ENCODE peak calls at places on chromosomes 6 and 20, in ten cellular contexts. T, Q, R, Y, N, S, G, V, W and H are unnamed samples.

GRCh38 chr6:27582928-27583725 is 110.2 kb upstream of the ZNF184 start:
- DNase-seq in V (no peak), W (peak), Q (peak), Y (no peak), N (peak), T (peak), R (no peak), G (peak), S (peak), H (no peak)

GRCh38 chr20:53901064-53901463 is 169.3 kb downstream of the BCAS1 start:
- DNase-seq in V (no peak), W (peak), R (no peak), Q (peak), N (peak), G (peak), T (no peak), S (peak), Y (no peak), H (no peak)

GRCh38 chr6:35498407-35499045 is 1.6 kb upstream of the TEAD3 start:
- DNase-seq in T (no peak), R (no peak), G (no peak), S (no peak), Q (no peak), W (no peak), V (no peak), N (no peak), Y (no peak), H (no peak)

GRCh38 chr6:15246217-15247211 is 645 bp downstream of the JARID2 start:
- DNase-seq in V (no peak), Y (peak), S (peak), G (peak), W (no peak), Q (no peak), N (peak), T (no peak), R (no peak), H (no peak)

GRCh38 chr6:137637161-137637560 is 143.0 kb upstream of the OLIG3 start:
- DNase-seq in G (peak), V (no peak), S (peak), W (peak), R (peak), Y (no peak), Q (peak), N (peak), T (no peak), H (no peak)

GRCh38 chr6:52512199-52512598 is 64.7 kb downstream of the TRAM2 start:
- DNase-seq in S (peak), R (peak), Y (no peak), Q (peak), W (peak), G (peak), T (no peak), N (peak), V (no peak), H (no peak)

GRCh38 chr6:96907498-96907897 is 9.8 kb upstream of the NDUFAF4 start:
- DNase-seq in N (peak), Y (no peak), G (peak), R (no peak), S (peak), V (no peak), Q (no peak), T (no peak), W (peak), H (peak)

GRCh38 chr6:100538086-100538485 is 73.4 kb upstream of the SIM1 start:
- DNase-seq in S (peak), V (no peak), Y (no peak), Q (no peak), R (no peak), W (peak), T (no peak), N (peak), G (peak), H (no peak)

GRCh38 chr6:44166116-44166515 is 7.5 kb downstream of the CAPN11 start:
- DNase-seq in T (no peak), V (no peak), S (no peak), Q (no peak), N (no peak), G (no peak), W (no peak), R (no peak), Y (no peak), H (no peak)

GRCh38 chr6:166419717-166420116 is 37.0 kb upstream of the MPC1 start:
- DNase-seq in N (no peak), T (no peak), Y (no peak), W (no peak), G (no peak), S (no peak), Q (no peak), V (no peak), R (no peak), H (no peak)

GRCh38 chr6:38349795-38350194 is 289.9 kb downstream of the BTBD9 start:
- DNase-seq in T (peak), W (peak), Y (no peak), V (no peak), Q (no peak), R (no peak), S (peak), N (peak), G (peak), H (no peak)

GRCh38 chr6:129786548-129786947 is 74.6 kb downstream of the TMEM244 start:
- DNase-seq in S (peak), N (peak), Q (peak), Y (no peak), W (no peak), T (no peak), G (no peak), V (no peak), R (no peak), H (no peak)

GRCh38 chr6:164396071-164397047 is 913.0 kb downstream of the C6orf118 start:
- DNase-seq in V (no peak), W (peak), R (no peak), S (peak), T (no peak), N (peak), G (peak), Y (no peak), Q (no peak), H (no peak)

GRCh38 chr20:10508060-10508459 is 73.0 kb downstream of the SLX4IP start:
- DNase-seq in V (peak), G (peak), R (peak), N (peak), T (no peak), S (peak), Y (no peak), W (no peak), Q (no peak), H (no peak)

GRCh38 chr20:19628570-19629134 is 129.4 kb upstream of the RIN2 start:
- DNase-seq in R (no peak), N (peak), S (peak), Q (peak), Y (no peak), T (peak), G (peak), W (peak), V (no peak), H (peak)

GRCh38 chr20:44404204-44405181 is 49.0 kb downstream of the HNF4A start:
- DNase-seq in N (no peak), T (no peak), G (no peak), V (no peak), Y (no peak), R (no peak), Q (no peak), S (no peak), W (peak), H (no peak)

GRCh38 chr6:30317913-30318589 is 8.7 kb upstream of the TRIM39 start:
- DNase-seq in S (no peak), T (no peak), N (no peak), Y (no peak), G (no peak), V (no peak), Q (no peak), W (no peak), R (no peak), H (no peak)

GRCh38 chr6:96626749-96627353 is 63.9 kb downstream of the FHL5 start:
- DNase-seq in Y (no peak), S (peak), G (peak), N (peak), V (no peak), W (peak), T (peak), R (no peak), Q (peak), H (no peak)

GRCh38 chr6:3899061-3899460 is 49.9 kb downstream of the FAM50B start:
- DNase-seq in V (no peak), R (no peak), Y (no peak), Q (no peak), S (no peak), T (no peak), N (no peak), W (no peak), G (no peak), H (no peak)

GRCh38 chr6:6661684-6662083 is 73.2 kb downstream of the LY86 start:
- DNase-seq in N (peak), V (no peak), T (no peak), S (peak), Q (no peak), R (no peak), Y (no peak), G (peak), W (no peak), H (no peak)

GRCh38 chr20:62355527-62356142 is 11.5 kb downstream of the LAMA5 start:
- DNase-seq in R (no peak), W (peak), G (peak), S (peak), T (no peak), V (peak), N (peak), Q (peak), Y (no peak), H (no peak)

GRCh38 chr6:141000917-141001316 is 1131.8 kb upstream of the GJE1 start:
- DNase-seq in Q (no peak), V (no peak), N (no peak), G (no peak), W (no peak), S (no peak), T (no peak), Y (no peak), R (no peak), H (no peak)

DNA sequence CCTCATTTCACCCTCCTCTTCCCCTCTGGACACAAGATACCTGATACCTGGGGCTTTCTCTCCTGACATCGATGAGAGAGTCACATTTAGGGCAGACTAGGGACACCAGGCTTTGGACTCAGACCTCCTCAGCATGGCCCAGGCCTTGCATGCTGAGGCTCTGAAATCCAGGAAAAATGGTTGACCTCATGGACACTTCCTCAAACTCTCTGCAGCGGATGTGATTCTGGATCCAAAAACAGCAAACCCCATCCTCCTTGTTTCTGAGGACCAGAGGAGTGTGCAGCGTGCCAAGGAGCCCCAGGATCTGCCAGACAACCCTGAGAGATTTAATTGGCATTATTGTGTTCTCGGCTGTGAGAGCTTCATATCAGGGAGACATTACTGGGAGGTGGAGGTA is 10.9 kb downstream of the BTN3A1 start:
- DNase-seq in V (no peak), S (no peak), Y (no peak), N (no peak), R (no peak), G (no peak), W (no peak), T (no peak), Q (no peak), H (no peak)
- H3K4me3 ChIP-seq in V (no peak), S (no peak), Y (no peak), N (no peak), R (no peak), G (no peak), W (no peak), T (no peak), Q (no peak), H (no peak)

DNA sequence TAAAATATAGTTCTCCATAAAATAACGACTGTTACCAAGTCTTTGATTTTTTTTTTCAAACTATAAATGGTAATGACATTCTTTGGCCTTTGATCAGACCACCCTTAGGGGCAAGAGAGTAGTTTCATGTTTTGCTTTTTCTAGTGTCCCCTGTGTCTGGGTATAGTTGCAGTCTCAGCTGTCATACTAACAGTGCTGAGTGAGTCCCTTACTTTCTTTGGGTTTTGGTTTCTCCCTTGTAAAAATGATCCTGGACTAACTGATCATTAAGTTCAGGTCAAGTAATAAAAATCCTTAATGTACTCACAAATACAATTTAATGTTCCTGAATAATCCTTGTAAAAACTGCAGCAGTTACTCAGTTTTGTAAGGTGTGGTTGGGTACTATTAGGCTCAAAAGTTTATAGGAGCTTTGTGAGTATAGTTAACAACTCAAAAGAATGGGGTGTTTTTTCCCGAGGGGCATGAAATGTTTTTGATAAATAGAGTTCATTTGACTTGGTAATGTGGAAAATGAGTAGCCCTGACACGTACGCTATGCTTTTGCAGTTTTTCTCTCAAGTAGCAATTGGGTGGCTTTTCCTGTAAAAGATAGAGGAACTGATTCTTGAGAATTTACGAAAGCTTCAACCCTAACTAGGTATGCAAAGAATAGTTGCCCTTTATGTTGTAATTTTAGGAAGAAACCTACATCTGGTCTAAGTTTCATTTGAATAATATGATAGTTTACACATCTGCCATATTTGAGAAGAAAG is 6.2 kb downstream of the PTPN1 start:
- DNase-seq in S (no peak), R (no peak), N (no peak), G (no peak), V (no peak), Y (no peak), T (no peak), W (no peak), Q (no peak), H (no peak)
- H3K4me3 ChIP-seq in S (no peak), R (no peak), N (no peak), G (no peak), V (no peak), Y (no peak), T (no peak), W (no peak), Q (no peak), H (peak)

GRCh38 chr6:71496018-71496800 is 207.6 kb downstream of the OGFRL1 start:
- DNase-seq in W (peak), S (peak), R (no peak), T (no peak), Y (no peak), Q (no peak), G (peak), V (no peak), N (peak), H (peak)
- H3K4me3 ChIP-seq in W (peak), S (peak), R (peak), T (no peak), Y (no peak), Q (no peak), G (no peak), V (peak), N (peak), H (no peak)

GRCh38 chr6:85594197-85594930 is 706 bp upstream of the SNX14 start:
- DNase-seq in V (no peak), N (peak), S (peak), Q (no peak), G (no peak), T (peak), Y (peak), W (no peak), R (no peak), H (no peak)

GRCh38 chr6:85591207-85591606 is 2.5 kb downstream of the SNX14 start:
- DNase-seq in N (no peak), Q (no peak), R (no peak), G (no peak), W (no peak), T (no peak), S (no peak), V (no peak), Y (no peak), H (no peak)

GRCh38 chr6:85593438-85594196 is at the start of gene SNX14:
- DNase-seq in V (peak), G (peak), S (peak), Q (peak), Y (peak), T (peak), R (peak), W (peak), N (peak), H (peak)

GRCh38 chr6:85592044-85592443 is 1.6 kb downstream of the SNX14 start:
- DNase-seq in T (no peak), Q (no peak), N (no peak), G (no peak), W (no peak), S (no peak), Y (no peak), R (no peak), V (no peak), H (no peak)
- H3K4me3 ChIP-seq in T (peak), Q (peak), N (peak), G (no peak), W (peak), S (peak), Y (no peak), R (no peak), V (peak), H (peak)

DNA sequence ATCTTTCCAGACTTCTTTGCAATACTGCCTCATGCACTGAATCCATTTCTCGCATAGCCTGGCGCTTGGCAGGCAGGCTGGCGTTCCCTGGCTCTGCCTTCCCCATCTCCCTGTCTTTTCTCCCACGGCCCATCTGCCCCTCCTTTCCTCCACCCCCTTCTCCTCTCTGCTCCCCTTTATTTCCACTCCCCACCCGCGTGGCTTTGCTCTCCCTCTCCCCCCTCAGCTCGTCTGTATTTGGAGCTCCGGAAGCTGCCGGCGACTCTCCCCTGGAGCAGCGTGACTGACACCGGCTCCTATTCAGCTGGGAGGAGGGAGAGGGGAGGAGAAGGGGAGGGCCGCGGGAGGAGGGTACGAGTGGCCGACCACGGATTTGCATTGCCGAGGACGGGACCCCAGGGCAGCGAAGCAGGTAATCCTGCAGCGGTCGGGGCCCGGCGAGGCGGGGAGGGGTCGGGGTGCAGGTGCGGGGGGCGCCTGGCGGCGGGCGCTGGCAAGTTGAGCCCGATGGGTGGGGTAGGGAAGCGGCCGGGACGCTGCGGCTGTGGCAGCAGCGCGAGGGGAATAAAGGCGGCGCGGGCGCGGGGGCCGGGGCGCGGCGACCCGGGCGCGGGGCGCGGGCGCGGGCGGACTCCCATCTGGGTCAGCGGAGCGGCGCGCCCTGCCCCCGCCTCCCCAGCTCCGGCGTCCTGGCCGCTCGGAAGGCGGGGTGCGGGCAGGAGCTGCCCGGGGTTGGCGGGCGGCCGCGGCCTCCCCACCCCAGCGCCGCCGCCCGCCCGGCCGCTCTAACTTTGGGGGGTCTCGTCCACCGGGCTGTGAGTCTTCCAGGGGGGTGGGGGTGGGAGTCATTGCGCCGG is at the start of gene CAP2:
- DNase-seq in S (peak), Y (no peak), V (peak), T (peak), W (peak), N (peak), Q (peak), R (peak), G (peak), H (no peak)
- H3K4me3 ChIP-seq in S (peak), Y (no peak), V (peak), T (peak), W (peak), N (peak), Q (peak), R (peak), G (peak), H (no peak)

DNA sequence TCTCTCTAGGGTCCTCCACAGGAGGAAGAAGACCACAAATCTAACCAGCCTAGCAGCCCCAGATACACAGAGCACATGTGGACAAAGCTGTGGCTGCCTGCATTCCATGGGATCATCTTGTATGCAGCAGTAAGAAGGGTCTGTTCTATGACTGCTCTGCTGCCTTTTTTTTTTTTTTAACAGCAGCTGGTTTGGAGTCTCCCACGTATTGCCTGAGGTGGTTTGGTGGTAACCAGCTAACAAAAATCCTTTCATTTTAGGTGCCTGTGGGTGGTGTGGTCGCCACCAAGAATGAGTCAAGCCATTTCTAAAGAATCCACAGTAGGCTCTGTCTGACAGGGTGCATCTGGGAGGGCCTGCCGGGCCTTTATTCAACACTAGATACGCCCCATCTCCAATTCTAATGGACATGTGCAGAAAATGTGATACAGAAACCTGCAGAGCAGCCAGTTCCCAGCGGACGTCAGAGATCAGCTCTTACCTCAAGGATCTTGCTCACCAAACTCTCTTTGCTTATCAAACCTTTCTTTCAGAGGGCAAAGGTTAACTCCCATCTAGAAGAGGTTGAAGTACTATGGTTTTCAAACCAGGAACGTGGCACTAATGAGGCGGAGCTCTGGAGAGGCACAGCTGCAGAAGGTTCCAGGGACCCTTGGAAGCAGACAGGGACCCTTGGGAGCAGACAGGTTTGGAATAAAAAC is 32.0 kb downstream of the GNAS-AS1 start:
- DNase-seq in Q (no peak), Y (peak), W (peak), T (no peak), N (peak), V (no peak), S (peak), R (no peak), G (peak), H (no peak)
- H3K4me3 ChIP-seq in Q (no peak), Y (no peak), W (no peak), T (no peak), N (no peak), V (no peak), S (no peak), R (no peak), G (no peak), H (no peak)

GRCh38 chr20:25310268-25310920 is 62.5 kb downstream of the PYGB start:
- DNase-seq in G (peak), S (peak), Q (peak), Y (peak), T (peak), W (peak), V (peak), N (peak), R (peak), H (peak)
- H3K4me3 ChIP-seq in G (no peak), S (peak), Q (peak), Y (no peak), T (no peak), W (peak), V (no peak), N (peak), R (peak), H (peak)